ENCODE peak calls at places on chromosome 10, in six cellular contexts. C is IMR-90, M is mesendoderm, T is neuronal stem cell, X is H9, R is mesenchymal stem cell. O is an unnamed sample.

GRCh38 chr10:29646238-29646902 is 11.6 kb upstream of the SVIL start:
- DNase-seq in C (peak), M (no peak), T (no peak), X (no peak), R (peak), O (no peak)

GRCh38 chr10:1402016-1402820 is 335.1 kb downstream of the ADARB2 start:
- DNase-seq in C (no peak), M (no peak), T (no peak), X (peak), R (no peak), O (no peak)

GRCh38 chr10:45265995-45266394 is 49.4 kb downstream of the OR13A1 start:
- DNase-seq in C (no peak), M (no peak), T (no peak), X (no peak), R (no peak), O (no peak)

GRCh38 chr10:50501899-50502556 is 121.7 kb downstream of the SGMS1 start:
- DNase-seq in C (no peak), M (peak), T (no peak), X (no peak), R (no peak), O (no peak)

GRCh38 chr10:2984682-2985081 is 82.7 kb upstream of the PFKP start:
- DNase-seq in C (no peak), M (no peak), T (no peak), X (no peak), R (no peak), O (no peak)

GRCh38 chr10:89503633-89504345 is 31.6 kb downstream of the SLC16A12 start:
- DNase-seq in C (peak), M (no peak), T (no peak), X (no peak), R (no peak), O (no peak)

GRCh38 chr10:122139627-122140151 is 131.4 kb upstream of the BTBD16 start:
- DNase-seq in C (no peak), M (peak), T (no peak), X (no peak), R (peak), O (no peak)

GRCh38 chr10:60573342-60573741 is 183.7 kb upstream of the ANK3 start:
- DNase-seq in C (no peak), M (peak), T (peak), X (no peak), R (peak), O (no peak)

GRCh38 chr10:26448706-26449435 is 10.7 kb downstream of the APBB1IP start:
- DNase-seq in C (no peak), M (no peak), T (no peak), X (no peak), R (no peak), O (no peak)

GRCh38 chr10:111113961-111114830 is 37.4 kb downstream of the ADRA2A start:
- DNase-seq in C (no peak), M (no peak), T (no peak), X (peak), R (no peak), O (no peak)

GRCh38 chr10:16386855-16387254 is 50.0 kb upstream of the PTER start:
- DNase-seq in C (no peak), M (peak), T (no peak), X (peak), R (no peak), O (peak)

GRCh38 chr10:78053201-78053868 is 19.7 kb downstream of the RPS24 start:
- DNase-seq in C (peak), M (no peak), T (no peak), X (no peak), R (peak), O (no peak)

GRCh38 chr10:2839081-2839725 is 228.1 kb upstream of the PFKP start:
- DNase-seq in C (peak), M (peak), T (peak), X (peak), R (peak), O (peak)

GRCh38 chr10:43453266-43453831 is 16.4 kb downstream of the ZNF487 start:
- DNase-seq in C (no peak), M (no peak), T (no peak), X (no peak), R (peak), O (no peak)

GRCh38 chr10:23200586-23200985 is 8.5 kb downstream of the PTF1A start:
- DNase-seq in C (no peak), M (no peak), T (no peak), X (no peak), R (no peak), O (no peak)

GRCh38 chr10:81108516-81109199 is 571.0 kb downstream of the SH2D4B start:
- DNase-seq in C (peak), M (peak), T (no peak), X (no peak), R (peak), O (no peak)

GRCh38 chr10:7525314-7526016 is 114.6 kb upstream of the SFMBT2 start:
- DNase-seq in C (peak), M (peak), T (peak), X (peak), R (peak), O (no peak)

GRCh38 chr10:3902809-3903410 is 117.9 kb upstream of the KLF6 start:
- DNase-seq in C (peak), M (no peak), T (no peak), X (no peak), R (peak), O (no peak)

GRCh38 chr10:72597897-72598296 is 28.0 kb downstream of the MICU1 start:
- DNase-seq in C (peak), M (no peak), T (no peak), X (no peak), R (no peak), O (no peak)

GRCh38 chr10:31157125-31157983 is 125.7 kb upstream of the ZNF438 start:
- DNase-seq in C (peak), M (no peak), T (no peak), X (no peak), R (no peak), O (no peak)

GRCh38 chr10:113978802-113979201 is 64.9 kb upstream of the ADRB1 start:
- DNase-seq in C (no peak), M (no peak), T (no peak), X (no peak), R (no peak), O (no peak)

GRCh38 chr10:74051729-74052342 is 53.9 kb downstream of the VCL start:
- DNase-seq in C (no peak), M (peak), T (no peak), X (peak), R (peak), O (no peak)

GRCh38 chr10:7563368-7563767 is 103.4 kb downstream of the ITIH5 start:
- DNase-seq in C (no peak), M (no peak), T (no peak), X (no peak), R (peak), O (no peak)

GRCh38 chr10:46308666-46309450 is 22.1 kb downstream of the ANTXRL start:
- DNase-seq in C (no peak), M (no peak), T (no peak), X (peak), R (no peak), O (no peak)

GRCh38 chr10:131819241-131820072 is 81.4 kb upstream of the PPP2R2D start:
- DNase-seq in C (no peak), M (no peak), T (no peak), X (peak), R (no peak), O (peak)

GRCh38 chr10:61197022-61197421 is 253.0 kb upstream of the RHOBTB1 start:
- DNase-seq in C (no peak), M (no peak), T (no peak), X (no peak), R (peak), O (no peak)

GRCh38 chr10:14665304-14665703 is 109.4 kb downstream of the FAM107B start:
- DNase-seq in C (no peak), M (no peak), T (no peak), X (no peak), R (no peak), O (no peak)

GRCh38 chr10:22369433-22370072 is 24.3 kb downstream of the SPAG6 start:
- DNase-seq in C (peak), M (peak), T (no peak), X (no peak), R (peak), O (no peak)

GRCh38 chr10:46520941-46521340 is 35.5 kb downstream of the GPRIN2 start:
- DNase-seq in C (peak), M (no peak), T (no peak), X (no peak), R (no peak), O (peak)

GRCh38 chr10:69360485-69361302 is 56.0 kb downstream of the TACR2 start:
- DNase-seq in C (peak), M (no peak), T (no peak), X (no peak), R (peak), O (no peak)

GRCh38 chr10:77163670-77164348 is 473.8 kb downstream of the KCNMA1 start:
- DNase-seq in C (peak), M (peak), T (no peak), X (no peak), R (peak), O (no peak)

GRCh38 chr10:86188326-86188725 is 178.3 kb downstream of the GRID1 start:
- DNase-seq in C (no peak), M (no peak), T (no peak), X (no peak), R (no peak), O (no peak)

GRCh38 chr10:116183733-116184447 is 89.1 kb downstream of the GFRA1 start:
- DNase-seq in C (peak), M (peak), T (no peak), X (peak), R (peak), O (no peak)

GRCh38 chr10:114077347-114077746 is 33.7 kb downstream of the ADRB1 start:
- DNase-seq in C (no peak), M (no peak), T (no peak), X (no peak), R (no peak), O (no peak)

GRCh38 chr10:119357389-119358139 is 150.2 kb downstream of the GRK5 start:
- DNase-seq in C (no peak), M (no peak), T (no peak), X (no peak), R (no peak), O (no peak)
- H2BK15ac ChIP-seq in C (no peak), M (no peak), T (peak), X (no peak), R (no peak), O (no peak)

DNA sequence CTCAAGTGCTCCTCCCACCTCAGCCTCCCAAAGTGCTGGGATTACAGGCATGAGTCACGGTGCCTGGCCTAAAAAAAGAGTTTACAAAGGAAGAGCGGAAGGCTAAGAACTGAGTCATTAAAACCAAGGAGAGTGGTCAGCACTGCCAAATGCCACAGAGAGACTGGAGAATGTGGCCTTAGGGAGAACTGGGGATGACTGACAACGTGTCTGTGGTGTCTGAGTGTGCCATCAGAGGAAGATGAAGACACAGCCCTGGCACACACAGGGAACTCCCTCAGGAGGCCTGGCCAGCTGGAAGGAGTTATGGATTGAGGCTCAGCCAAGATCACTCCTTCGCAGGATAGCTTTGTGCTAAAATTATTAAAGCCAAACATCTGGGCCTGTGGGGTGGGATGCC is 3.9 kb upstream of the INA start:
- DNase-seq in C (peak), M (peak), T (no peak), X (no peak), R (peak), O (no peak)
- H2BK15ac ChIP-seq in C (no peak), M (no peak), T (no peak), X (no peak), R (no peak), O (no peak)

DNA sequence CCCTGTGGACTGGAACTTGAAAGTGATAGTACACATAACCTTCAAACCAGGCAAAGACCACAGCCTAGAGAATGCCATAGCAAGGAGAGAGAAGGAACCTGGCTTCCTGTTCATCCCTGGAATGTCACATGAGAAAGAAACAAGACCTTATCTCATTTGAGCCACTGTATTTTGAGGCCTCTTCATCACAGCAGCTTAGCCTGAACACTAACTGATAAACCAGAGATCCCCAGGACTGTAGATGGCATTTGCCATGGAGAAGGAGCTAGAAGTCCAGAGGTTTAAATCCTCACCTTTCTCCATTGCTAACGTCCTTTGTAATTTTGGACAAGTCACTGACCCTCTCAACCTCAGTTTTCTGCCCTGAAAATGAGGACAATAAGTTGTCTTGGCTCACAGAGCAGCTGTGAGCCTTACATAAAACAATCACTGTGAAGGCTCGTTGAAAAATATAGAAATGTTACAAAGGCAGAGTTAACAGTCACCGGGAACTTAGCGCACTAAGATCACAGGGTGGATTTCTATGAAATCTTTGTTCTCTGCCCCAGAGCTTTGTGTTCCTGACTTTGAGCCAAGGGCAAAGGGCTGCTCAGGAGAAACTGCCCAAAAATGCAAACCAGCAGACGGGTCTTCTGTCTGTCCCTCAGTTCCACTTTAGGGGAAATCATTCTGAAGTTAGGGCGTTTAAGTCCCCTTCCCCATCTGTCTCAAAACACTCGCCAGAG is 197.0 kb downstream of the USP6NL start:
- DNase-seq in C (no peak), M (peak), T (no peak), X (no peak), R (no peak), O (no peak)
- H2BK15ac ChIP-seq in C (no peak), M (no peak), T (no peak), X (no peak), R (no peak), O (no peak)

GRCh38 chr10:71454347-71454746 is 57.6 kb downstream of the CDH23 start:
- DNase-seq in C (no peak), M (no peak), T (no peak), X (no peak), R (no peak), O (no peak)

GRCh38 chr10:71457908-71458307 is 61.2 kb downstream of the CDH23 start:
- DNase-seq in C (no peak), M (no peak), T (no peak), X (no peak), R (no peak), O (no peak)

GRCh38 chr10:71458387-71458786 is 61.7 kb downstream of the CDH23 start:
- DNase-seq in C (no peak), M (no peak), T (no peak), X (no peak), R (no peak), O (no peak)

GRCh38 chr10:71455035-71455434 is 58.3 kb downstream of the CDH23 start:
- DNase-seq in C (no peak), M (no peak), T (no peak), X (no peak), R (no peak), O (no peak)

DNA sequence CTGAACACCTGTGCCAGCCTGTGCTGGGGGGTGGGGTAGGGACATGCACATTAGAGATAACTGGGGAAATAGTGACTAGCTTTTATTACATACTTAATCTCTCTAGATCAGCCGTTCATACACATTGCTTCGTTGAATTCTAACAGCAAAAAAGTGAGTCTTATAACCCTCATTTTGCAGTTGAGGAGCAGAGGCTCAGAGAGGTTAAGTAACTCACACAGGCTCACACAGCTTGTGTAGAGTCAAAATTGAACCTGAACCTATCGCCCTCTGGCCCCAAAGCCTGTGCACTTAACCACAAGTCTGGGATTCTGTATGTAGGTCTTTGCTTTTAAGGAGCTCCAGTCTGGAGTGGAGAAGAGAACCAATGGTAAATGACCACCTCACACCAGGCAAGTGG is 59.9 kb downstream of the CDH23 start:
- DNase-seq in C (no peak), M (no peak), T (no peak), X (no peak), R (no peak), O (no peak)
- H2BK15ac ChIP-seq in C (no peak), M (no peak), T (no peak), X (no peak), R (no peak), O (no peak)

DNA sequence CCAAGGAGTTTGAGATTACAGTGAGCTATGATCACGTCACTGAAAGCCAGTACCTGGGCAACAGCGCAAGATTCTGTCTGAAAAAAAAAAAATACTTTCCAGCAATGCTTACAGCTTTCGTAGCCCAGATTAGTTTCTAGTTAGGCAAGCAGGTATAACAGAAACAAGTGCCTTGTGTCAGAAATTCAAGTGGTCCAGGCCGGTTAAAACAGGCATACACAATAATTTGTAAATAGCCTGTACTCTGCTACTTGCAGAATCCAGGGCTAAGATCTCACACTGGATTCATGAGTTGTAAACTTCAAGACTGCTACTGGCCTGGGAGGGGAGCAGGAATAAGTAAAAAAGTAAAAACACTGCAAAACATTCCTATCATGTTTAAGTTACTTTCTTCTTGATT is 512.9 kb downstream of the IPMK start:
- DNase-seq in C (no peak), M (no peak), T (no peak), X (no peak), R (no peak), O (no peak)
- H2BK15ac ChIP-seq in C (no peak), M (no peak), T (no peak), X (no peak), R (no peak), O (no peak)

GRCh38 chr10:53111529-53111928 is 338.9 kb upstream of the MBL2 start:
- DNase-seq in C (no peak), M (no peak), T (no peak), X (no peak), R (no peak), O (no peak)

GRCh38 chr10:53108317-53108934 is 335.8 kb upstream of the MBL2 start:
- DNase-seq in C (no peak), M (no peak), T (no peak), X (no peak), R (no peak), O (no peak)

GRCh38 chr10:53107711-53108110 is 335.1 kb upstream of the MBL2 start:
- DNase-seq in C (no peak), M (no peak), T (no peak), X (no peak), R (no peak), O (no peak)

DNA sequence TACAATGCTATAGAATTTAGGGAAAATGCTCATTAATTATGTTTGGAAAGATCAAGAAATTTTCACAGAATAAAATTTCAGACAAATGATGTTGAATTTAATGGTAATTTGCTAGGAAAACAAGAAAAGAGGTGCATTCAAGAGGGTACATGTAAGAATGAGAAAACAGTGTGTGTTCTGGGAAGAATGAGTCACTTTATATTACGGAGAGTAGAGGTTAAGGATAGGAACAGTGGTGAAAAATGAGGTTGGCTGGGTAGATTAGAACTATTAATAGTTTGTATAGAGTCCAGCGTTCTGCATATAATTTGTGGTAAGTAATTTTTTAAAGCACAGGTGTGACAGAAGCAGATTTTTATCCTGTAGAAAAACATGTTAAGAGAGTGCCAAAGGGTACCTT is 336.7 kb upstream of the MBL2 start:
- DNase-seq in C (no peak), M (no peak), T (no peak), X (no peak), R (no peak), O (no peak)
- H2BK15ac ChIP-seq in C (no peak), M (no peak), T (no peak), X (no peak), R (no peak), O (no peak)

DNA sequence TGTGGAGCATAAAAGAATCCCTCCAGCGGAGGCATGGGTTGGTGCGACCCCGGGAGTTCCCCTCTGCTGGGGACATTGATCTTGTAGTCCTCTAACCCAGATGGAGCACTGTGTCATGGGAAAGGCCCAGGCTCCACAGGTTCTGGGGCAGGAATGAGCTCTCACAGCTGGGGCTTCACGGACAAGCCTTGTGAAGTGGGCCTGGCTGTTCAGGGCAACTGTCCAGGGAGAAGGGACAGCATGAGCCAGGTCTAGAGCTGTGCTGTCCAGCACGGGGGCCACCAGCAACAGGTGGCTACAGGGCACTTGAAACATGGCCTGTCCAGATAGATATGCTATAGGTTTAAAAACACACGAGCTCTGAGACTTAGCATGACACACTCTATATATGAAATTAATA is 11.4 kb downstream of the GPR26 start:
- DNase-seq in C (no peak), M (no peak), T (no peak), X (no peak), R (no peak), O (no peak)
- H2BK15ac ChIP-seq in C (no peak), M (no peak), T (no peak), X (no peak), R (no peak), O (no peak)

DNA sequence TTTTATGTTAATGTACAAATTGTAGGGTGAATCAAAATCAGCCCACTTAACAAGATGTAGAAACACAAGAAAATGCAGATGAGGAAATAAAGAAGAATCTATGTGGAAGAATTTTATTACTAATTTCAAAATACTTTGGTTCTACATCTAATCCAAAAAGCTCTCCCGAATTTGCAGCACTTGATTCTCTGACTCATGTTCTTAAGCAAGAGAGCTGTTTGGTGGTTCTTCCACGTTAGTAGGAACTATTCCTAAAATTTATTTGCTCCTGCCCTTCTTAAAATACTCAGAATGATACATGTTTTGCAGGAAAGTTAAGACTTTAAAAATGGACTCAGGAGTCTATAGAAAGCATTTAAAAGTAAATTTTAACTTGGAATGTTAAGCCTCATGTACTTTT is 91.8 kb downstream of the ZMYND11 start:
- DNase-seq in C (peak), M (no peak), T (no peak), X (no peak), R (no peak), O (no peak)
- H2BK15ac ChIP-seq in C (no peak), M (no peak), T (no peak), X (no peak), R (no peak), O (no peak)